ENCODE peak calls at places on chromosomes 6 and 20, in five cellular contexts. One of them, this sample, is unnamed.

GRCh38 chr6:107847844-107848802 is 24.0 kb upstream of the SCML4 start:
- DNase-seq in NCI-H69: peak
- DNase-seq in HT-29: peak
- DNase-seq in GM04503: no peak
- DNase-seq in fibroblast of gingiva: peak
- DNase-seq in this sample: no peak

GRCh38 chr6:4102687-4103244 is 23.8 kb upstream of the FAM217A start:
- DNase-seq in fibroblast of gingiva: no peak
- DNase-seq in GM04503: no peak
- DNase-seq in HT-29: no peak
- DNase-seq in NCI-H69: peak
- DNase-seq in this sample: no peak

GRCh38 chr6:109076421-109076820 is 18.2 kb downstream of the SESN1 start:
- DNase-seq in GM04503: no peak
- DNase-seq in NCI-H69: peak
- DNase-seq in HT-29: no peak
- DNase-seq in fibroblast of gingiva: peak
- DNase-seq in this sample: no peak

GRCh38 chr20:41468994-41469600 is 102.5 kb upstream of the EMILIN3 start:
- DNase-seq in GM04503: no peak
- DNase-seq in fibroblast of gingiva: no peak
- DNase-seq in NCI-H69: no peak
- DNase-seq in HT-29: no peak
- DNase-seq in this sample: no peak

GRCh38 chr6:41358503-41358902 is 23.1 kb downstream of the NCR2 start:
- DNase-seq in fibroblast of gingiva: no peak
- DNase-seq in HT-29: no peak
- DNase-seq in GM04503: no peak
- DNase-seq in NCI-H69: no peak
- DNase-seq in this sample: no peak

GRCh38 chr20:17875106-17875980 is 93.3 kb downstream of the SNX5 start:
- DNase-seq in HT-29: peak
- DNase-seq in NCI-H69: peak
- DNase-seq in fibroblast of gingiva: peak
- DNase-seq in GM04503: no peak
- DNase-seq in this sample: no peak

GRCh38 chr6:26026833-26027490 is 60.3 kb upstream of the HFE start:
- DNase-seq in GM04503: peak
- DNase-seq in NCI-H69: peak
- DNase-seq in HT-29: peak
- DNase-seq in fibroblast of gingiva: peak
- DNase-seq in this sample: peak

GRCh38 chr6:119040636-119041035 is 37.8 kb downstream of the FAM184A start:
- DNase-seq in HT-29: no peak
- DNase-seq in GM04503: no peak
- DNase-seq in NCI-H69: peak
- DNase-seq in fibroblast of gingiva: no peak
- DNase-seq in this sample: no peak

GRCh38 chr6:12233693-12234551 is 56.2 kb upstream of the EDN1 start:
- DNase-seq in GM04503: peak
- DNase-seq in HT-29: peak
- DNase-seq in NCI-H69: peak
- DNase-seq in fibroblast of gingiva: peak
- DNase-seq in this sample: peak

GRCh38 chr6:113599444-113599843 is 257.7 kb upstream of the MARCKS start:
- DNase-seq in HT-29: no peak
- DNase-seq in GM04503: no peak
- DNase-seq in NCI-H69: peak
- DNase-seq in fibroblast of gingiva: no peak
- DNase-seq in this sample: no peak

GRCh38 chr20:20603339-20603990 is 109.0 kb downstream of the RALGAPA2 start:
- DNase-seq in HT-29: no peak
- DNase-seq in NCI-H69: peak
- DNase-seq in fibroblast of gingiva: no peak
- DNase-seq in GM04503: no peak
- DNase-seq in this sample: peak

GRCh38 chr6:167454003-167454402 is 129.1 kb downstream of the TTLL2 start:
- DNase-seq in NCI-H69: no peak
- DNase-seq in GM04503: no peak
- DNase-seq in fibroblast of gingiva: no peak
- DNase-seq in HT-29: no peak
- DNase-seq in this sample: no peak

GRCh38 chr20:2244523-2244922 is 51.3 kb upstream of the TGM3 start:
- DNase-seq in GM04503: no peak
- DNase-seq in NCI-H69: no peak
- DNase-seq in fibroblast of gingiva: no peak
- DNase-seq in HT-29: no peak
- DNase-seq in this sample: no peak

This sample was measured in GM12864.